ENCODE peak calls at places on chromosomes 6 and 20, in seven cellular contexts. X is foreskin fibroblast, A is HCT116, D is cardiac fibroblast, R is uterus, U is mammary epithelial cell, N is pancreas. S is an unnamed sample.

GRCh38 chr6:31597006-31597405 is 4.2 kb upstream of the NCR3 start:
- DNase-seq in A (peak; percentile 38), N (no peak), D (peak; percentile 48), X (no peak), U (no peak), R (no peak), S (no peak)

GRCh38 chr6:30763618-30764489 is 19.5 kb upstream of the IER3 start:
- DNase-seq in D (peak; percentile 68), R (no peak), N (no peak), X (no peak), U (peak; percentile 82), A (no peak), S (no peak)

GRCh38 chr6:27866370-27867050 is 45.7 kb downstream of the OR2B2 start:
- DNase-seq in U (peak; percentile 57), D (peak; percentile 74), R (no peak), A (no peak), X (peak; percentile 36), N (no peak), S (no peak)

GRCh38 chr6:109457596-109457996 is 2.0 kb upstream of the MICAL1 start:
- DNase-seq in A (no peak), U (no peak), N (no peak), X (no peak), D (no peak), R (no peak), S (no peak)

GRCh38 chr6:1325471-1326309 is 13.8 kb downstream of the FOXQ1 start:
- DNase-seq in U (peak; percentile 96), D (peak; percentile 64), X (peak; percentile 95), A (peak; percentile 37), R (no peak), N (no peak), S (peak; percentile 56)

GRCh38 chr6:111427341-111428116 is 55.5 kb downstream of the REV3L start:
- DNase-seq in R (no peak), A (no peak), X (peak; percentile 82), U (peak; percentile 97), N (no peak), D (peak; percentile 79), S (peak; percentile 64)

GRCh38 chr20:1536893-1537730 is 20.4 kb downstream of the SIRPD start:
- DNase-seq in X (no peak), U (no peak), D (no peak), A (no peak), R (no peak), N (no peak), S (no peak)

GRCh38 chr20:9068232-9068781 is 580 bp upstream of the PLCB4 start:
- DNase-seq in D (peak; percentile 19), R (peak; percentile 26), N (peak; percentile 75), A (no peak), U (no peak), X (peak; percentile 24), S (no peak)

GRCh38 chr6:17280552-17281090 is 540 bp upstream of the RBM24 start:
- DNase-seq in A (no peak), U (no peak), X (no peak), R (peak; percentile 53), D (no peak), N (peak; percentile 72), S (no peak)

GRCh38 chr6:218153-219018 is 73.9 kb upstream of the DUSP22 start:
- DNase-seq in N (no peak), U (no peak), R (no peak), A (no peak), D (no peak), X (no peak), S (no peak)

GRCh38 chr20:13649548-13649947 is 10.8 kb upstream of the TASP1 start:
- DNase-seq in R (peak; percentile 29), A (no peak), N (no peak), U (no peak), D (peak; percentile 7), X (peak; percentile 43), S (no peak)

GRCh38 chr6:26445934-26446667 is 5.8 kb downstream of the BTN3A3 start:
- DNase-seq in A (no peak), U (no peak), X (no peak), D (no peak), R (no peak), N (no peak), S (no peak)

GRCh38 chr6:105603779-105604592 is 201.1 kb upstream of the PREP start:
- DNase-seq in N (no peak), U (no peak), R (peak; percentile 53), A (no peak), D (peak; percentile 13), X (peak; percentile 52), S (peak; percentile 78)

GRCh38 chr6:156780962-156781705 is 4.0 kb downstream of the ARID1B start:
- DNase-seq in D (no peak), X (no peak), U (peak; percentile 11), N (no peak), R (no peak), A (no peak), S (no peak)
- H3K4me3 ChIP-seq in D (peak overlapping the region; percentile 61), X (peak overlapping the region; percentile 89), U (peak overlapping the region; percentile 35), N (peak overlapping the region; percentile 85), R (peak overlapping the region; percentile 53), A (no peak overlapping the region), S (peak overlapping the region; percentile 76)

GRCh38 chr20:58838174-58838573 is 12.5 kb downstream of the GNAS-AS1 start:
- DNase-seq in A (no peak), R (no peak), X (no peak), D (no peak), U (no peak), N (no peak), S (no peak)

GRCh38 chr20:58840816-58841538 is 9.7 kb downstream of the GNAS-AS1 start:
- DNase-seq in N (no peak), U (peak; percentile 19), R (no peak), X (no peak), A (no peak), D (no peak), S (no peak)

GRCh38 chr20:58837717-58838116 is 13.0 kb downstream of the GNAS-AS1 start:
- DNase-seq in D (no peak), R (no peak), A (no peak), U (no peak), X (no peak), N (no peak), S (no peak)

GRCh38 chr20:58839991-58840747 is 10.5 kb downstream of the GNAS-AS1 start:
- DNase-seq in N (peak; percentile 64), X (no peak), U (no peak), A (no peak), R (no peak), D (no peak), S (no peak)

GRCh38 chr20:58839474-58839874 is 11.2 kb downstream of the GNAS-AS1 start:
- DNase-seq in U (peak; percentile 16), R (no peak), X (no peak), A (peak; percentile 7), N (peak; percentile 67), D (peak; percentile 18), S (no peak)
- H3K4me3 ChIP-seq in U (peak overlapping the region; percentile 24), R (no peak overlapping the region), X (no peak overlapping the region), A (no peak overlapping the region), N (no peak overlapping the region), D (no peak overlapping the region), S (peak overlapping the region; percentile 29)

GRCh38 chr6:37566209-37566859 is 66.6 kb upstream of the CCDC167 start:
- DNase-seq in D (peak; percentile 40), R (peak; percentile 32), X (no peak), N (no peak), A (no peak), U (peak; percentile 13), S (no peak)
- H3K4me3 ChIP-seq in D (peak overlapping the region; percentile 30), R (no peak overlapping the region), X (peak overlapping the region; percentile 39), N (no peak overlapping the region), A (no peak overlapping the region), U (peak overlapping the region; percentile 29), S (peak overlapping the region; percentile 39)

GRCh38 chr20:47276856-47277541 is 79.5 kb downstream of the ZMYND8 start:
- DNase-seq in A (no peak), N (no peak), U (no peak), D (peak; percentile 78), R (peak; percentile 67), X (peak; percentile 81), S (peak; percentile 62)
- H3K4me3 ChIP-seq in A (no peak overlapping the region), N (no peak overlapping the region), U (no peak overlapping the region), D (no peak overlapping the region), R (no peak overlapping the region), X (no peak overlapping the region), S (no peak overlapping the region)

GRCh38 chr6:163943647-163944395 is 529.3 kb downstream of the QKI start:
- DNase-seq in U (no peak), D (peak; percentile 39), N (no peak), A (no peak), X (no peak), R (no peak), S (no peak)
- H3K4me3 ChIP-seq in U (no peak overlapping the region), D (no peak overlapping the region), N (no peak overlapping the region), A (no peak overlapping the region), X (no peak overlapping the region), R (no peak overlapping the region), S (peak overlapping the region; percentile 4)

GRCh38 chr20:62162765-62163484 is 19.4 kb downstream of the SS18L1 start:
- DNase-seq in U (no peak), D (no peak), X (no peak), R (no peak), N (peak; percentile 57), A (no peak), S (no peak)
- H3K4me3 ChIP-seq in U (no peak overlapping the region), D (no peak overlapping the region), X (no peak overlapping the region), R (no peak overlapping the region), N (no peak overlapping the region), A (no peak overlapping the region), S (no peak overlapping the region)